ENCODE peak calls at places on chromosomes 3 and 15, in nine cellular contexts. Q is CD4-positive, CD25-positive, alpha-beta regulatory T cell; U is tibial artery; O is trophoblast cell; N is cardiac muscle cell; H is SK-N-MC; B is lower leg skin; D is HFF-Myc; J is H7. T is an unnamed sample.

GRCh38 chr3:33467786-33468185 is 27.6 kb upstream of the UBP1 start:
- DNase-seq in Q (no peak), U (no peak), O (no peak), N (no peak), H (no peak), B (no peak), D (peak), J (no peak), T (no peak)

GRCh38 chr3:29057326-29057725 is 223.5 kb upstream of the RBMS3 start:
- DNase-seq in Q (no peak), U (no peak), O (peak), N (no peak), H (no peak), B (no peak), D (no peak), J (peak), T (no peak)

GRCh38 chr15:74543043-74543422 is 2.0 kb downstream of the ARID3B start:
- DNase-seq in Q (no peak), U (no peak), O (no peak), N (no peak), H (no peak), B (peak), D (no peak), J (no peak), T (no peak)

GRCh38 chr15:100983221-100983620 is 64.1 kb downstream of the LRRK1 start:
- DNase-seq in Q (no peak), U (no peak), O (no peak), N (no peak), H (no peak), B (no peak), D (no peak), J (no peak), T (no peak)

GRCh38 chr3:114674041-114674440 is 380.2 kb downstream of the TIGIT start:
- DNase-seq in Q (no peak), U (no peak), O (no peak), N (no peak), H (no peak), B (no peak), D (no peak), J (no peak), T (no peak)

GRCh38 chr3:72597756-72598195 is 250.5 kb downstream of the SHQ1 start:
- DNase-seq in Q (no peak), U (no peak), O (no peak), N (peak), H (no peak), B (no peak), D (no peak), J (peak), T (no peak)

GRCh38 chr3:187737401-187738088 is 7.7 kb downstream of the BCL6 start:
- DNase-seq in Q (peak), U (peak), O (peak), N (peak), H (no peak), B (peak), D (no peak), J (peak), T (no peak)

GRCh38 chr3:177210744-177211502 is 13.6 kb upstream of the TBL1XR1 start:
- DNase-seq in Q (no peak), U (no peak), O (peak), N (no peak), H (no peak), B (no peak), D (no peak), J (no peak), T (no peak)

GRCh38 chr3:45199837-45200648 is 26.0 kb downstream of the TMEM158 start:
- DNase-seq in Q (no peak), U (no peak), O (peak), N (no peak), H (no peak), B (no peak), D (peak), J (no peak), T (no peak)

GRCh38 chr3:197521277-197522182 is 34.2 kb downstream of the BDH1 start:
- DNase-seq in Q (no peak), U (no peak), O (no peak), N (no peak), H (no peak), B (no peak), D (no peak), J (no peak), T (no peak)

GRCh38 chr3:48594431-48595049 is 589 bp downstream of the COL7A1 start:
- DNase-seq in Q (no peak), U (no peak), O (no peak), N (no peak), H (no peak), B (no peak), D (peak), J (peak), T (no peak)
- H3K4me3 ChIP-seq in Q (no peak), U (peak), O (peak), N (no peak), H (peak), B (peak), D (peak), J (peak), T (no peak)

GRCh38 chr15:62749445-62749844 is 293.1 kb upstream of the TPM1 start:
- DNase-seq in Q (no peak), U (no peak), O (no peak), N (no peak), H (no peak), B (no peak), D (no peak), J (peak), T (no peak)
- H3K4me3 ChIP-seq in Q (no peak), U (no peak), O (no peak), N (no peak), H (no peak), B (no peak), D (no peak), J (no peak), T (no peak)

DNA sequence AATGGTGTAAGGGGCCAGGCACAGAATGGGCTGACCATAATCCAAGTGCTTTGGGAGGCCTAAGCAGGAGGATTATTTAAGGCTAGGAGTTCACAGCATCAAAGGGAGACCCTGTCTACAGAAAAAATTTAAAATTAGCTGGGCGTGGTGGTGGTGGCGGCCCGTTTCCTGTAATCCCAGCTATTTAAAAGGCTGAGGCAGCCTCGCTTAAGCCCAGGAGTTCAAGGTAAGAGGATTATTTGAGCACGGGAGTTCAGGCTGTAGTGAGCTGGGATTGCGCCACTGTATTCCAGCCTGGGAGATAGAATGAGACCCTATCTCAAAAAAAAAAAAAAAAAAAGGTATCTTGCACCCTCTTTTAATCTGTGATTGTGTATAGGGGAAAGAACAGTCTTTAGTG is 1.9 kb downstream of the TMA7 start:
- DNase-seq in Q (no peak), U (no peak), O (no peak), N (no peak), H (no peak), B (no peak), D (no peak), J (no peak), T (no peak)
- H3K4me3 ChIP-seq in Q (peak), U (no peak), O (no peak), N (no peak), H (peak), B (no peak), D (peak), J (no peak), T (peak)

GRCh38 chr15:92809880-92810361 is 90.2 kb upstream of the CHD2 start:
- DNase-seq in Q (peak), U (no peak), O (no peak), N (peak), H (no peak), B (no peak), D (no peak), J (peak), T (no peak)
- H3K4me3 ChIP-seq in Q (peak), U (peak), O (peak), N (peak), H (peak), B (peak), D (peak), J (peak), T (peak)

GRCh38 chr3:192122832-192123594 is 604.3 kb downstream of the FGF12 start:
- DNase-seq in Q (no peak), U (no peak), O (no peak), N (no peak), H (no peak), B (no peak), D (no peak), J (no peak), T (no peak)
- H3K4me3 ChIP-seq in Q (no peak), U (no peak), O (no peak), N (no peak), H (no peak), B (no peak), D (no peak), J (no peak), T (no peak)

T was measured in Jurkat, Clone E6-1.